ENCODE peak calls at places on chromosomes 13 and 19, in six cellular contexts. Z, H, U, Q, S and B are unnamed samples.
A peak's percentile ranks its signal among the peaks of the same experiment; 100 is the strongest.

GRCh38 chr13:34943675-34944634 is 1.9 kb downstream of the NBEA start:
- DNase-seq in Z (no peak), H (no peak), U (no peak), Q (no peak), S (no peak), B (no peak)

GRCh38 chr13:112781881-112782361 is 92.1 kb downstream of the ATP11A start:
- DNase-seq in Z (no peak), H (no peak), U (no peak), Q (no peak), S (peak; percentile 88), B (no peak)

GRCh38 chr19:49150106-49150943 is 4.9 kb downstream of the HRC start:
- DNase-seq in Z (peak; percentile 79), H (peak; percentile 84), U (no peak), Q (peak; percentile 95), S (peak; percentile 88), B (peak; percentile 76)

GRCh38 chr13:94419304-94419943 is 60.1 kb downstream of the DCT start:
- DNase-seq in Z (no peak), H (no peak), U (no peak), Q (no peak), S (no peak), B (no peak)

GRCh38 chr13:76231522-76232167 is 595.5 kb downstream of the LMO7 start:
- DNase-seq in Z (no peak), H (no peak), U (no peak), Q (no peak), S (no peak), B (no peak)

GRCh38 chr19:2244122-2244411 is 5.1 kb upstream of the AMH start:
- DNase-seq in Z (no peak), H (no peak), U (no peak), Q (peak; percentile 65), S (no peak), B (no peak)

GRCh38 chr13:30147380-30147779 is 160.0 kb downstream of the KATNAL1 start:
- DNase-seq in Z (no peak), H (no peak), U (no peak), Q (no peak), S (no peak), B (no peak)

GRCh38 chr13:20728579-20729300 is 25.2 kb downstream of the IL17D start:
- DNase-seq in Z (no peak), H (no peak), U (no peak), Q (no peak), S (no peak), B (no peak)

GRCh38 chr19:2575734-2576481 is 100.0 kb downstream of the GADD45B start:
- DNase-seq in Z (peak; percentile 95), H (no peak), U (no peak), Q (peak; percentile 94), S (peak; percentile 83), B (peak; percentile 77)

GRCh38 chr19:47190167-47190727 is 40.8 kb downstream of the BBC3 start:
- DNase-seq in Z (peak; percentile 65), H (peak; percentile 14), U (no peak), Q (peak; percentile 85), S (peak; percentile 80), B (no peak)

GRCh38 chr13:28566891-28567290 is 72.0 kb upstream of the FLT1 start:
- DNase-seq in Z (no peak), H (no peak), U (no peak), Q (no peak), S (no peak), B (peak; percentile 57)

GRCh38 chr13:113848020-113848419 is 15.9 kb downstream of the GAS6 start:
- DNase-seq in Z (no peak), H (no peak), U (no peak), Q (peak; percentile 48), S (no peak), B (no peak)

GRCh38 chr19:28687296-28687695 is 525.7 kb downstream of the UQCRFS1 start:
- DNase-seq in Z (no peak), H (no peak), U (no peak), Q (no peak), S (no peak), B (no peak)

GRCh38 chr13:77779461-77780272 is 82.2 kb downstream of the SLAIN1 start:
- DNase-seq in Z (peak; percentile 28), H (peak; percentile 26), U (peak; percentile 10), Q (no peak), S (peak; percentile 67), B (peak; percentile 62)